ENCODE peak calls at places on chromosomes 2 and 18, in four cellular contexts. V is Kasumi-1, Y is endothelial cell, Q is nephron progenitor cell. L is an unnamed sample.

GRCh38 chr2:170847716-170848115 is 31.0 kb downstream of the GAD1 start:
- DNase-seq in Q (no peak), V (no peak), Y (no peak), L (no peak)

GRCh38 chr2:215536476-215536875 is 100.6 kb upstream of the FN1 start:
- DNase-seq in V (no peak), Y (no peak), Q (no peak), L (no peak)

GRCh38 chr2:186105016-186105415 is 366.4 kb downstream of the FSIP2 start:
- DNase-seq in Q (no peak), V (no peak), Y (no peak), L (no peak)

GRCh38 chr2:120314656-120315366 is 31.1 kb upstream of the INHBB start:
- DNase-seq in Q (no peak), Y (no peak), V (no peak), L (no peak)

GRCh38 chr2:118974103-118974911 is 32.3 kb downstream of the MARCO start:
- DNase-seq in V (no peak), Q (no peak), Y (no peak), L (no peak)

GRCh38 chr2:230942920-230943896 is 18.2 kb upstream of the GPR55 start:
- DNase-seq in Y (no peak), V (peak), Q (no peak), L (no peak)

GRCh38 chr18:45652703-45653490 is 37.6 kb downstream of the SLC14A2 start:
- DNase-seq in V (no peak), Y (no peak), Q (no peak), L (no peak)

GRCh38 chr18:79904357-79905147 is 46.9 kb downstream of the SLC66A2 start:
- DNase-seq in V (no peak), Y (no peak), Q (no peak), L (no peak)

GRCh38 chr2:173881886-173882285 is 83.3 kb downstream of the SP3 start:
- DNase-seq in Y (no peak), V (no peak), Q (no peak), L (no peak)

GRCh38 chr2:31213063-31213882 is 4.0 kb downstream of the CAPN14 start:
- DNase-seq in V (no peak), Y (no peak), Q (no peak), L (no peak)

GRCh38 chr18:31631526-31631925 is 39.8 kb downstream of the TTR start:
- DNase-seq in Q (no peak), V (no peak), Y (no peak), L (no peak)

GRCh38 chr2:237400199-237400598 is 13.8 kb downstream of the COL6A3 start:
- DNase-seq in V (no peak), Q (no peak), Y (no peak), L (no peak)

GRCh38 chr18:61892683-61893303 is at the start of gene RNF152:
- DNase-seq in Q (peak), Y (peak), V (peak), L (no peak)

GRCh38 chr2:128623776-128624424 is 305.2 kb upstream of the HS6ST1 start:
- DNase-seq in Y (no peak), V (peak), Q (no peak), L (no peak)